ENCODE peak calls at places on chromosomes 3 and 15, in nine cellular contexts. L is fibroblast of the aortic adventitia, G is hepatocyte, X is endodermal cell, H is thoracic aorta, N is AG10803, J is AG04450, E is coronary artery, B is NB4. I is an unnamed sample.

GRCh38 chr15:89179966-89180875 is 41.2 kb downstream of the RLBP1 start:
- DNase-seq in L (peak), G (no peak), X (no peak), H (no peak), N (no peak), J (no peak), E (no peak), B (no peak), I (peak)

GRCh38 chr15:40092416-40093223 is 16.1 kb downstream of the BMF start:
- DNase-seq in L (peak), G (peak), X (no peak), H (peak), N (peak), J (peak), E (peak), B (no peak), I (peak)

GRCh38 chr15:26623071-26623470 is 149.8 kb downstream of the GABRB3 start:
- DNase-seq in L (no peak), G (no peak), X (no peak), H (no peak), N (no peak), J (no peak), E (no peak), B (no peak), I (no peak)

GRCh38 chr3:55002416-55002930 is 74.6 kb upstream of the LRTM1 start:
- DNase-seq in L (no peak), G (no peak), X (no peak), H (no peak), N (no peak), J (no peak), E (no peak), B (no peak), I (no peak)

GRCh38 chr3:189530822-189531221 is 100.4 kb upstream of the TP63 start:
- DNase-seq in L (peak), G (no peak), X (no peak), H (no peak), N (peak), J (no peak), E (no peak), B (no peak), I (peak)

GRCh38 chr3:124063168-124063909 is 71.4 kb upstream of the ROPN1 start:
- DNase-seq in L (no peak), G (no peak), X (no peak), H (no peak), N (peak), J (peak), E (no peak), B (no peak), I (no peak)

GRCh38 chr15:97576916-97577645 is 383.4 kb upstream of the ARRDC4 start:
- DNase-seq in L (no peak), G (no peak), X (no peak), H (no peak), N (no peak), J (no peak), E (no peak), B (no peak), I (no peak)

GRCh38 chr3:109275702-109276293 is 40.5 kb downstream of the DPPA2 start:
- DNase-seq in L (peak), G (peak), X (peak), H (no peak), N (peak), J (peak), E (no peak), B (peak), I (peak)

GRCh38 chr3:85342915-85343314 is 384.1 kb downstream of the CADM2 start:
- DNase-seq in L (no peak), G (peak), X (peak), H (no peak), N (no peak), J (no peak), E (no peak), B (peak), I (no peak)
- TF ChIP-seq CTCF in L (no peak), G (peak), X (peak), H (no peak), N (no peak), J (no peak), E (no peak), B (peak), I (no peak)

GRCh38 chr3:11770477-11771381 is 76.0 kb downstream of the TAMM41 start:
- DNase-seq in L (peak), G (peak), X (peak), H (peak), N (peak), J (peak), E (no peak), B (peak), I (peak)
- H3K4me3 ChIP-seq in L (peak), G (no peak), X (peak), H (peak), N (peak), J (peak), E (peak), B (no peak), I (no peak)

DNA sequence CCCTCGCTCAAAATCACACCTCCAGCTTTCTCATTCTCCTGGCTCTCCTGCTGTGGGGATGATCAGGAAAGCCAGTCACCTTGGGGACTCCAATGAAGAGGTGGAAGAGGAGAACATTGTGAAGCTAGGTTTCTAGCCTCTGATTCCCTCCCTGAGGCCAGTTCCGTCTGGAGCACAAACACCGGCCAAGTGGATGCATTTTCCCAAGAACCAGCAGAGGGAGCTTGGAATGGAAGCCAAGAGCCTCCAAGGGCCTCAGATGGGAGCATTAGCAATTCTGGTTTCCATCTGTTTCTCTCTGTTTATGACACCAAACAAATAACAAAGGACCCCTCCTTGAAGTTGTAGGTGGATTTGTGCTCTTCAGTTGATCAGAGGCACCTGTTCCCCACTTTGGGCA is 40.6 kb upstream of the NMNAT3 start:
- DNase-seq in L (peak), G (peak), X (peak), H (no peak), N (peak), J (no peak), E (no peak), B (no peak), I (peak)
- TF ChIP-seq CTCF in L (peak), G (peak), X (peak), H (no peak), N (peak), J (peak), E (no peak), B (peak), I (peak)

GRCh38 chr3:42801784-42802183 is 2.5 kb downstream of the HIGD1A start:
- DNase-seq in L (no peak), G (no peak), X (no peak), H (no peak), N (no peak), J (no peak), E (no peak), B (no peak), I (no peak)
- H3K4me3 ChIP-seq in L (no peak), G (peak), X (peak), H (no peak), N (no peak), J (no peak), E (no peak), B (no peak), I (no peak)

GRCh38 chr3:32340639-32341365 is 50.9 kb upstream of the CMTM7 start:
- DNase-seq in L (no peak), G (no peak), X (no peak), H (no peak), N (no peak), J (no peak), E (no peak), B (peak), I (peak)
- TF ChIP-seq CTCF in L (peak), G (no peak), X (no peak), H (no peak), N (no peak), J (no peak), E (no peak), B (peak), I (peak)

I was measured in fibroblast of pulmonary artery.